ENCODE peak calls at places on chromosomes 13 and 19, in ten cellular contexts. One of them, this sample, is unnamed.

GRCh38 chr13:100176781-100177389 is 88.0 kb downstream of the PCCA start:
- DNase-seq in ovary: no peak
- DNase-seq in body of pancreas: no peak
- DNase-seq in H1: no peak
- DNase-seq in tibial nerve: no peak
- DNase-seq in H54: no peak
- DNase-seq in Peyer's patch: no peak
- DNase-seq in breast epithelium: no peak
- DNase-seq in transverse colon: no peak
- DNase-seq in heart left ventricle: no peak
- DNase-seq in this sample: no peak

GRCh38 chr13:79741006-79741405 is 260.1 kb downstream of the NDFIP2 start:
- DNase-seq in heart left ventricle: no peak
- DNase-seq in transverse colon: no peak
- DNase-seq in body of pancreas: peak
- DNase-seq in breast epithelium: no peak
- DNase-seq in Peyer's patch: no peak
- DNase-seq in H54: no peak
- DNase-seq in H1: no peak
- DNase-seq in tibial nerve: no peak
- DNase-seq in ovary: peak
- DNase-seq in this sample: no peak

GRCh38 chr13:30159446-30159839 is 147.9 kb downstream of the KATNAL1 start:
- DNase-seq in breast epithelium: no peak
- DNase-seq in ovary: no peak
- DNase-seq in H1: no peak
- DNase-seq in transverse colon: no peak
- DNase-seq in H54: peak
- DNase-seq in tibial nerve: no peak
- DNase-seq in Peyer's patch: no peak
- DNase-seq in body of pancreas: no peak
- DNase-seq in heart left ventricle: no peak
- DNase-seq in this sample: no peak

GRCh38 chr19:46489445-46490272 is 6.0 kb downstream of the PNMA8B start:
- DNase-seq in H54: no peak
- DNase-seq in Peyer's patch: peak
- DNase-seq in breast epithelium: no peak
- DNase-seq in tibial nerve: peak
- DNase-seq in transverse colon: peak
- DNase-seq in heart left ventricle: peak
- DNase-seq in H1: no peak
- DNase-seq in ovary: peak
- DNase-seq in body of pancreas: peak
- DNase-seq in this sample: no peak

GRCh38 chr19:16522559-16523377 is 19.5 kb downstream of the CHERP start:
- DNase-seq in Peyer's patch: no peak
- DNase-seq in body of pancreas: no peak
- DNase-seq in tibial nerve: no peak
- DNase-seq in breast epithelium: no peak
- DNase-seq in ovary: no peak
- DNase-seq in H1: no peak
- DNase-seq in transverse colon: no peak
- DNase-seq in heart left ventricle: no peak
- DNase-seq in H54: no peak
- DNase-seq in this sample: no peak

GRCh38 chr13:112619730-112620639 is 32.0 kb upstream of the TUBGCP3 start:
- DNase-seq in heart left ventricle: no peak
- DNase-seq in ovary: no peak
- DNase-seq in breast epithelium: no peak
- DNase-seq in transverse colon: no peak
- DNase-seq in H1: no peak
- DNase-seq in body of pancreas: no peak
- DNase-seq in tibial nerve: no peak
- DNase-seq in H54: no peak
- DNase-seq in Peyer's patch: no peak
- DNase-seq in this sample: no peak

GRCh38 chr13:113397606-113398425 is 33.9 kb upstream of the GRTP1 start:
- DNase-seq in breast epithelium: no peak
- DNase-seq in transverse colon: no peak
- DNase-seq in tibial nerve: no peak
- DNase-seq in heart left ventricle: peak
- DNase-seq in Peyer's patch: peak
- DNase-seq in H1: no peak
- DNase-seq in body of pancreas: no peak
- DNase-seq in ovary: no peak
- DNase-seq in H54: no peak
- DNase-seq in this sample: no peak

GRCh38 chr13:114053026-114053425 is 79.2 kb upstream of the C13orf46 start:
- DNase-seq in breast epithelium: no peak
- DNase-seq in transverse colon: no peak
- DNase-seq in H1: no peak
- DNase-seq in Peyer's patch: no peak
- DNase-seq in ovary: no peak
- DNase-seq in tibial nerve: no peak
- DNase-seq in body of pancreas: no peak
- DNase-seq in H54: peak
- DNase-seq in heart left ventricle: no peak
- DNase-seq in this sample: no peak

GRCh38 chr19:38848299-38849146 is 1.3 kb downstream of the HNRNPL start:
- DNase-seq in heart left ventricle: no peak
- DNase-seq in breast epithelium: no peak
- DNase-seq in transverse colon: no peak
- DNase-seq in ovary: no peak
- DNase-seq in Peyer's patch: no peak
- DNase-seq in H1: no peak
- DNase-seq in H54: no peak
- DNase-seq in body of pancreas: no peak
- DNase-seq in tibial nerve: no peak
- DNase-seq in this sample: no peak

GRCh38 chr13:46359731-46360130 is 27.3 kb downstream of the RUBCNL start:
- DNase-seq in body of pancreas: no peak
- DNase-seq in heart left ventricle: no peak
- DNase-seq in breast epithelium: no peak
- DNase-seq in Peyer's patch: no peak
- DNase-seq in tibial nerve: no peak
- DNase-seq in transverse colon: no peak
- DNase-seq in ovary: no peak
- DNase-seq in H1: no peak
- DNase-seq in H54: no peak
- DNase-seq in this sample: no peak

GRCh38 chr19:32916969-32917611 is 47.5 kb upstream of the SLC7A9 start:
- DNase-seq in Peyer's patch: no peak
- DNase-seq in H1: no peak
- DNase-seq in ovary: no peak
- DNase-seq in breast epithelium: no peak
- DNase-seq in H54: no peak
- DNase-seq in tibial nerve: no peak
- DNase-seq in transverse colon: no peak
- DNase-seq in heart left ventricle: no peak
- DNase-seq in body of pancreas: no peak
- DNase-seq in this sample: no peak

GRCh38 chr13:50844181-50844875 is 836 bp upstream of the DLEU7 start:
- DNase-seq in H54: no peak
- DNase-seq in heart left ventricle: no peak
- DNase-seq in H1: no peak
- DNase-seq in transverse colon: no peak
- DNase-seq in breast epithelium: no peak
- DNase-seq in ovary: no peak
- DNase-seq in body of pancreas: no peak
- DNase-seq in Peyer's patch: no peak
- DNase-seq in tibial nerve: no peak
- DNase-seq in this sample: no peak

GRCh38 chr13:94178625-94179244 is 300.7 kb downstream of the DCT start:
- DNase-seq in H54: no peak
- DNase-seq in ovary: no peak
- DNase-seq in heart left ventricle: no peak
- DNase-seq in tibial nerve: no peak
- DNase-seq in H1: no peak
- DNase-seq in Peyer's patch: no peak
- DNase-seq in breast epithelium: no peak
- DNase-seq in body of pancreas: no peak
- DNase-seq in transverse colon: no peak
- DNase-seq in this sample: no peak

GRCh38 chr13:23460921-23461320 is 27.4 kb upstream of the SACS start:
- DNase-seq in transverse colon: no peak
- DNase-seq in ovary: no peak
- DNase-seq in Peyer's patch: no peak
- DNase-seq in H1: no peak
- DNase-seq in body of pancreas: no peak
- DNase-seq in H54: no peak
- DNase-seq in breast epithelium: no peak
- DNase-seq in tibial nerve: no peak
- DNase-seq in heart left ventricle: no peak
- DNase-seq in this sample: no peak

GRCh38 chr13:93147946-93148345 is 78.7 kb upstream of the GPC6 start:
- DNase-seq in tibial nerve: no peak
- DNase-seq in ovary: no peak
- DNase-seq in Peyer's patch: no peak
- DNase-seq in H54: no peak
- DNase-seq in H1: no peak
- DNase-seq in transverse colon: no peak
- DNase-seq in breast epithelium: no peak
- DNase-seq in heart left ventricle: no peak
- DNase-seq in body of pancreas: no peak
- DNase-seq in this sample: no peak

DNA sequence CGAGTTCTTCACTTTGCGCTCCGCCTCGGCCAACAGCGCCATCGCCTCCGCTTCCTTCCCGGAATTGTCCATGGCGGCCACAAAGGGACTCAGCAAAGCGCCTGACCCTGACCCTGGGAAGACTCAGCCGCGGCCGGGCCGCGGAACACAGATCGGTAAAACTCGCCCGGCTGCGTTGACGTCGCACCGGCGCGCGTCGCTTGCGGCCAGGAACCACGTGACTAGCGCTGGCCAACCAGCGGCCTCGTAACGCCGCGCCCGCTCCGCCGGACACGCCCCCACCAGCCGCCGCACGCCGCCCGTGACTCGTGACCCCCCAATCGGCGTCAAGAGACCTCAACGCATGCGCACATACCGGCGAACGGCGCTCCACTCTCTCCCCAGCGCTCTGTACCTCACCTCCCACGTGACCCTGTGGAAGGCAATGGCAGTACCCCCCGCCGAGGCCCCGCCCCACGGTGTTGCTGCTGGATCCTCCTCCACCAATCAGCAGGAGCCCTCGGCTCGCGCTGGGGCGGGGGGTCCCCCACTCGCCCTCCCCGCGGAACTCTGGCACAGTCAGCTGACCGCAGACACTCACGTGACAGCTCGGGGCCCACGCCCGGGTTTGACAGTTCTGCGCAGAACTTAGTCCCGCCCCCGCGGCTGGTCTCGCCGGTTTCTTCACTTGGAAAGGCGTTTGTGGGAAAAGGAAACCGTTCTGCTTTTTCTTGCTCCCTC is at the start of gene NAPA:
- DNase-seq in ovary: peak
- DNase-seq in transverse colon: peak
- DNase-seq in body of pancreas: peak
- DNase-seq in Peyer's patch: peak
- DNase-seq in breast epithelium: peak
- DNase-seq in tibial nerve: peak
- DNase-seq in H1: peak
- DNase-seq in heart left ventricle: peak
- DNase-seq in H54: peak
- DNase-seq in this sample: peak
- TF ChIP-seq POLR2A in ovary: peak
- TF ChIP-seq POLR2A in transverse colon: peak
- TF ChIP-seq POLR2A in body of pancreas: peak
- TF ChIP-seq POLR2A in Peyer's patch: peak
- TF ChIP-seq POLR2A in breast epithelium: peak
- TF ChIP-seq POLR2A in tibial nerve: peak
- TF ChIP-seq POLR2A in H1: no peak
- TF ChIP-seq POLR2A in heart left ventricle: peak
- TF ChIP-seq POLR2A in H54: peak
- TF ChIP-seq POLR2A in this sample: peak

GRCh38 chr19:12670159-12670928 is 3.7 kb downstream of the WDR83 start:
- DNase-seq in breast epithelium: no peak
- DNase-seq in heart left ventricle: no peak
- DNase-seq in H1: no peak
- DNase-seq in transverse colon: no peak
- DNase-seq in Peyer's patch: no peak
- DNase-seq in body of pancreas: no peak
- DNase-seq in H54: no peak
- DNase-seq in tibial nerve: no peak
- DNase-seq in ovary: no peak
- DNase-seq in this sample: no peak
- TF ChIP-seq POLR2A in breast epithelium: no peak
- TF ChIP-seq POLR2A in heart left ventricle: no peak
- TF ChIP-seq POLR2A in H1: peak
- TF ChIP-seq POLR2A in transverse colon: no peak
- TF ChIP-seq POLR2A in Peyer's patch: no peak
- TF ChIP-seq POLR2A in body of pancreas: no peak
- TF ChIP-seq POLR2A in H54: peak
- TF ChIP-seq POLR2A in tibial nerve: no peak
- TF ChIP-seq POLR2A in ovary: no peak
- TF ChIP-seq POLR2A in this sample: no peak

DNA sequence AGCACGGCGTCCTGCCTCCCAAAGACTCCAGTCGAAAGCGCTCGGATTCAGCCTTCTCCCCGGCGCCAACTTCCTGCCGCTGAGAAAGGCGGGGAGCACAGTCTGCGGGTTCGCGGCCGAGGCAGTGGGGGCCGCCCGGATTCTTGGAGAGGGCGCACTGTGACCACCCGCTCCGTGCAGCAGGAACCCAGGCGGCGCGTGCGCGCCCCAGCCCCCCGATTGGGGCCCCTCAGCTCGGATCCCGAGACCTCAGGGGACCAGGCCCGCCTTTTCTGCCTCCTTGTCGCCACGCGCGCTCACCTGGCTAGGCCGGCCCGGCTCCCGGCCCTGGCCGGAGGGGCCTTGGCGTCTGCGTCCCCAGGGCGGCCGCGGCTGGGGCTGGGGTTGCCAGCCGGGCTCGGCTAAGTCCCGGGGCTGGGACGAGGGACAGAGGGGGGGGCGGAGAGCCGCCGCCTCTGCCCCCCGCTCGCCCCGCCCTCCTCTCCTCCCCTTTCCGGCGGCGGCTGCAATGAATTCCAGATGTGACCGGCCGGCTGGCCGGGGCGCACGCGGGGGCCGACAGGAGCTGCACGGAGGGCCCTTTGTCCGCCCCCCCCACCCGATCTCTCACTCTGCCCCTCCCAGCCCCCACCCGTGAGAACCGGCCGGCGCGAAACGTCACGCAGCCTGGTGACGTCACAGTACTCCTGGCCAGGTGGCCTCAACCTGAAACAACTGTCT is at the start of gene S1PR2:
- DNase-seq in ovary: peak
- DNase-seq in H1: no peak
- DNase-seq in breast epithelium: peak
- DNase-seq in H54: peak
- DNase-seq in transverse colon: peak
- DNase-seq in Peyer's patch: peak
- DNase-seq in heart left ventricle: peak
- DNase-seq in tibial nerve: peak
- DNase-seq in body of pancreas: peak
- DNase-seq in this sample: peak
- TF ChIP-seq POLR2A in ovary: peak
- TF ChIP-seq POLR2A in H1: peak
- TF ChIP-seq POLR2A in breast epithelium: no peak
- TF ChIP-seq POLR2A in H54: peak
- TF ChIP-seq POLR2A in transverse colon: peak
- TF ChIP-seq POLR2A in Peyer's patch: peak
- TF ChIP-seq POLR2A in heart left ventricle: no peak
- TF ChIP-seq POLR2A in tibial nerve: peak
- TF ChIP-seq POLR2A in body of pancreas: no peak
- TF ChIP-seq POLR2A in this sample: peak

GRCh38 chr13:110642291-110642981 is 27.1 kb downstream of the NAXD start:
- DNase-seq in heart left ventricle: no peak
- DNase-seq in H54: no peak
- DNase-seq in H1: no peak
- DNase-seq in Peyer's patch: no peak
- DNase-seq in tibial nerve: no peak
- DNase-seq in body of pancreas: no peak
- DNase-seq in breast epithelium: no peak
- DNase-seq in transverse colon: no peak
- DNase-seq in ovary: no peak
- DNase-seq in this sample: no peak
- TF ChIP-seq POLR2A in heart left ventricle: no peak
- TF ChIP-seq POLR2A in H54: no peak
- TF ChIP-seq POLR2A in H1: no peak
- TF ChIP-seq POLR2A in Peyer's patch: no peak
- TF ChIP-seq POLR2A in tibial nerve: no peak
- TF ChIP-seq POLR2A in body of pancreas: no peak
- TF ChIP-seq POLR2A in breast epithelium: no peak
- TF ChIP-seq POLR2A in transverse colon: no peak
- TF ChIP-seq POLR2A in ovary: no peak
- TF ChIP-seq POLR2A in this sample: no peak